ENCODE peak calls at places on chromosomes 7 and 10, in ten cellular contexts. One of them, this sample, is unnamed. For H3K4me1, the result is how much of the 10 kb centered on the place peaks cover.

GRCh38 chr7:1413936-1414639 is 45.2 kb downstream of the MICALL2 start:
- DNase-seq in cardiac muscle cell: no peak
- DNase-seq in Panc1: no peak
- DNase-seq in A549: no peak
- DNase-seq in ovary: no peak
- DNase-seq in heart right ventricle: no peak
- DNase-seq in small intestine: no peak
- DNase-seq in lung: no peak
- DNase-seq in H9: no peak
- DNase-seq in pancreas: no peak
- DNase-seq in this sample: no peak

GRCh38 chr10:60958892-60959601 is 15.1 kb upstream of the RHOBTB1 start:
- DNase-seq in cardiac muscle cell: peak
- DNase-seq in Panc1: no peak
- DNase-seq in A549: no peak
- DNase-seq in ovary: no peak
- DNase-seq in heart right ventricle: no peak
- DNase-seq in small intestine: no peak
- DNase-seq in lung: no peak
- DNase-seq in H9: no peak
- DNase-seq in pancreas: no peak
- DNase-seq in this sample: no peak

GRCh38 chr10:22251751-22252285 is 34.0 kb upstream of the EBLN1 start:
- DNase-seq in cardiac muscle cell: peak
- DNase-seq in Panc1: no peak
- DNase-seq in A549: peak
- DNase-seq in ovary: peak
- DNase-seq in heart right ventricle: peak
- DNase-seq in small intestine: peak
- DNase-seq in lung: peak
- DNase-seq in H9: peak
- DNase-seq in pancreas: peak
- DNase-seq in this sample: no peak

GRCh38 chr10:50561266-50561665 is 62.5 kb downstream of the SGMS1 start:
- DNase-seq in cardiac muscle cell: peak
- DNase-seq in Panc1: no peak
- DNase-seq in A549: no peak
- DNase-seq in ovary: no peak
- DNase-seq in heart right ventricle: no peak
- DNase-seq in small intestine: no peak
- DNase-seq in lung: no peak
- DNase-seq in H9: no peak
- DNase-seq in pancreas: no peak
- DNase-seq in this sample: no peak

GRCh38 chr10:100826983-100827818 is 81.8 kb downstream of the PAX2 start:
- DNase-seq in cardiac muscle cell: no peak
- DNase-seq in Panc1: no peak
- DNase-seq in A549: peak
- DNase-seq in ovary: no peak
- DNase-seq in heart right ventricle: no peak
- DNase-seq in small intestine: peak
- DNase-seq in lung: peak
- DNase-seq in H9: peak
- DNase-seq in pancreas: peak
- DNase-seq in this sample: no peak

GRCh38 chr7:133650067-133650466 is 397.2 kb downstream of the EXOC4 start:
- DNase-seq in cardiac muscle cell: peak
- DNase-seq in Panc1: no peak
- DNase-seq in A549: no peak
- DNase-seq in ovary: no peak
- DNase-seq in heart right ventricle: no peak
- DNase-seq in small intestine: no peak
- DNase-seq in lung: no peak
- DNase-seq in H9: no peak
- DNase-seq in pancreas: no peak
- DNase-seq in this sample: no peak

GRCh38 chr7:41567350-41568114 is 135.4 kb downstream of the INHBA start:
- DNase-seq in cardiac muscle cell: peak
- DNase-seq in Panc1: no peak
- DNase-seq in A549: no peak
- DNase-seq in ovary: no peak
- DNase-seq in heart right ventricle: no peak
- DNase-seq in small intestine: no peak
- DNase-seq in lung: no peak
- DNase-seq in H9: no peak
- DNase-seq in pancreas: no peak
- DNase-seq in this sample: peak

GRCh38 chr7:8442295-8442813 is 8.9 kb downstream of the NXPH1 start:
- DNase-seq in cardiac muscle cell: no peak
- DNase-seq in Panc1: no peak
- DNase-seq in A549: no peak
- DNase-seq in ovary: no peak
- DNase-seq in heart right ventricle: no peak
- DNase-seq in small intestine: no peak
- DNase-seq in lung: no peak
- DNase-seq in H9: no peak
- DNase-seq in pancreas: no peak
- DNase-seq in this sample: no peak

GRCh38 chr10:29588640-29589421 is 45.9 kb downstream of the SVIL start:
- DNase-seq in cardiac muscle cell: peak
- DNase-seq in Panc1: no peak
- DNase-seq in A549: no peak
- DNase-seq in ovary: no peak
- DNase-seq in heart right ventricle: no peak
- DNase-seq in small intestine: no peak
- DNase-seq in lung: peak
- DNase-seq in H9: no peak
- DNase-seq in pancreas: no peak
- DNase-seq in this sample: peak

GRCh38 chr10:29586509-29586908 is 48.3 kb downstream of the SVIL start:
- DNase-seq in cardiac muscle cell: no peak
- DNase-seq in Panc1: no peak
- DNase-seq in A549: no peak
- DNase-seq in ovary: no peak
- DNase-seq in heart right ventricle: no peak
- DNase-seq in small intestine: no peak
- DNase-seq in lung: no peak
- DNase-seq in H9: no peak
- DNase-seq in pancreas: no peak
- DNase-seq in this sample: no peak

GRCh38 chr10:29584436-29584835 is 50.3 kb downstream of the SVIL start:
- DNase-seq in cardiac muscle cell: no peak
- DNase-seq in Panc1: no peak
- DNase-seq in A549: no peak
- DNase-seq in ovary: no peak
- DNase-seq in heart right ventricle: no peak
- DNase-seq in small intestine: no peak
- DNase-seq in lung: peak
- DNase-seq in H9: no peak
- DNase-seq in pancreas: no peak
- DNase-seq in this sample: no peak

GRCh38 chr10:29583674-29584073 is 51.1 kb downstream of the SVIL start:
- DNase-seq in cardiac muscle cell: peak
- DNase-seq in Panc1: no peak
- DNase-seq in A549: no peak
- DNase-seq in ovary: no peak
- DNase-seq in heart right ventricle: no peak
- DNase-seq in small intestine: no peak
- DNase-seq in lung: no peak
- DNase-seq in H9: no peak
- DNase-seq in pancreas: no peak
- DNase-seq in this sample: no peak

DNA sequence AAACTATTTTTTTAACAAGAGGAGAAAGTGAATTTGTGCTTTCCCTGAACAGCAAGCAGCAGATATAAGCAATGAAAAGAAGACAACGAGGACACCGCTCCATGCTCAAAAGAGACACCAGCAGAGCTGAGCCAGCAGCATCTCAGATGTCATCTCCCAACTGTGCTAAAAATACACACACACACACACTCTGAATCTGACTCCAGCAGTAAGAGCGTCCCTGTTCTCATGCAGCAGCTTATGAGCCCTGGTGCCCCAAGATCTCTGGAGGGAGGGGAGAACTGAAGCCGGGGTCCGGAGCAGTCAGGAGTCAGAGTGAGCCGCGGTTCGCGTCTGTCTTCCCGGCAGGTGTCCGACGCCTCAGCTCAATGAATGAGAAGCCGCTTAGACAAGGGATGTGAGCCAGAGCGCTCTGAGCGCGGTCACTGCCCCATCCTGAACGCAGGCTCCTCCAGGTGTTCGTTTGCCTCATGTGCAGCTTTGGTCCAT is 49.2 kb downstream of the SVIL start:
- DNase-seq in cardiac muscle cell: peak
- DNase-seq in Panc1: no peak
- DNase-seq in A549: peak
- DNase-seq in ovary: no peak
- DNase-seq in heart right ventricle: no peak
- DNase-seq in small intestine: no peak
- DNase-seq in lung: peak
- DNase-seq in H9: peak
- DNase-seq in pancreas: no peak
- DNase-seq in this sample: no peak
- H3K4me1 ChIP-seq in cardiac muscle cell: under half
- H3K4me1 ChIP-seq in Panc1: under half
- H3K4me1 ChIP-seq in A549: under half
- H3K4me1 ChIP-seq in ovary: under half
- H3K4me1 ChIP-seq in heart right ventricle: half or more
- H3K4me1 ChIP-seq in small intestine: under half
- H3K4me1 ChIP-seq in lung: under half
- H3K4me1 ChIP-seq in H9: under half
- H3K4me1 ChIP-seq in pancreas: under half
- H3K4me1 ChIP-seq in this sample: under half

GRCh38 chr7:102873470-102874165 is 39.2 kb upstream of the LRRC17 start:
- DNase-seq in cardiac muscle cell: no peak
- DNase-seq in Panc1: no peak
- DNase-seq in A549: no peak
- DNase-seq in ovary: no peak
- DNase-seq in heart right ventricle: no peak
- DNase-seq in small intestine: no peak
- DNase-seq in lung: no peak
- DNase-seq in H9: no peak
- DNase-seq in pancreas: no peak
- DNase-seq in this sample: no peak
- H3K4me1 ChIP-seq in cardiac muscle cell: under half
- H3K4me1 ChIP-seq in Panc1: under half
- H3K4me1 ChIP-seq in A549: half or more
- H3K4me1 ChIP-seq in ovary: under half
- H3K4me1 ChIP-seq in heart right ventricle: under half
- H3K4me1 ChIP-seq in small intestine: under half
- H3K4me1 ChIP-seq in lung: under half
- H3K4me1 ChIP-seq in H9: under half
- H3K4me1 ChIP-seq in pancreas: under half
- H3K4me1 ChIP-seq in this sample: under half

DNA sequence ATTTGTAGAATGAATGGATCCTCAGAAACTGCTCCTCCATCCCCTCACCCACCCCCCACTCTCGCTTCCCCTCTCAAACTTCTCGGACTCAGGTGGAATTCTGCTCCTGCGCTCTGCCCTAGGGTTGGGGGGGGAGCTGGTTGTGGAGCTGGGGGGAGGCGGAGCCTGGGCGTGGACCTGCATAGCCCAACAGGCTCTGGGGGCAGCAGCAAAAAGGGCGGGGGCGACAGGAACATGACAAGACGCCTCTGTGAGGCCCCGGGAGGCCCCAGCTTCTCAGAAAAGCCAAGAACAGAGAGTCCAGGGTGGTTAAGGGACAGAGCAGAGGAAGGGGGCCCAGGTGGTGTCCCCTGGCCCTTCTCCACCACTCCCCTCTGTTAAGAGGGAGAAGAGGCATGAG is 3.5 kb downstream of the TSC22D4 start:
- DNase-seq in cardiac muscle cell: no peak
- DNase-seq in Panc1: no peak
- DNase-seq in A549: no peak
- DNase-seq in ovary: no peak
- DNase-seq in heart right ventricle: peak
- DNase-seq in small intestine: no peak
- DNase-seq in lung: no peak
- DNase-seq in H9: no peak
- DNase-seq in pancreas: no peak
- DNase-seq in this sample: no peak
- H3K4me1 ChIP-seq in cardiac muscle cell: under half
- H3K4me1 ChIP-seq in Panc1: under half
- H3K4me1 ChIP-seq in A549: under half
- H3K4me1 ChIP-seq in ovary: under half
- H3K4me1 ChIP-seq in heart right ventricle: half or more
- H3K4me1 ChIP-seq in small intestine: under half
- H3K4me1 ChIP-seq in lung: under half
- H3K4me1 ChIP-seq in H9: under half
- H3K4me1 ChIP-seq in pancreas: under half
- H3K4me1 ChIP-seq in this sample: under half

GRCh38 chr10:43879742-43880141 is 231.1 kb upstream of the ZNF32 start:
- DNase-seq in cardiac muscle cell: no peak
- DNase-seq in Panc1: no peak
- DNase-seq in A549: no peak
- DNase-seq in ovary: no peak
- DNase-seq in heart right ventricle: no peak
- DNase-seq in small intestine: no peak
- DNase-seq in lung: no peak
- DNase-seq in H9: no peak
- DNase-seq in pancreas: no peak
- DNase-seq in this sample: no peak

GRCh38 chr10:43878386-43878785 is 229.7 kb upstream of the ZNF32 start:
- DNase-seq in cardiac muscle cell: no peak
- DNase-seq in Panc1: no peak
- DNase-seq in A549: no peak
- DNase-seq in ovary: no peak
- DNase-seq in heart right ventricle: peak
- DNase-seq in small intestine: no peak
- DNase-seq in lung: no peak
- DNase-seq in H9: no peak
- DNase-seq in pancreas: no peak
- DNase-seq in this sample: no peak

GRCh38 chr10:43879162-43879561 is 230.5 kb upstream of the ZNF32 start:
- DNase-seq in cardiac muscle cell: no peak
- DNase-seq in Panc1: no peak
- DNase-seq in A549: no peak
- DNase-seq in ovary: no peak
- DNase-seq in heart right ventricle: no peak
- DNase-seq in small intestine: no peak
- DNase-seq in lung: no peak
- DNase-seq in H9: no peak
- DNase-seq in pancreas: no peak
- DNase-seq in this sample: no peak

GRCh38 chr10:43874984-43875383 is 226.3 kb upstream of the ZNF32 start:
- DNase-seq in cardiac muscle cell: no peak
- DNase-seq in Panc1: no peak
- DNase-seq in A549: no peak
- DNase-seq in ovary: no peak
- DNase-seq in heart right ventricle: no peak
- DNase-seq in small intestine: no peak
- DNase-seq in lung: no peak
- DNase-seq in H9: no peak
- DNase-seq in pancreas: no peak
- DNase-seq in this sample: no peak

DNA sequence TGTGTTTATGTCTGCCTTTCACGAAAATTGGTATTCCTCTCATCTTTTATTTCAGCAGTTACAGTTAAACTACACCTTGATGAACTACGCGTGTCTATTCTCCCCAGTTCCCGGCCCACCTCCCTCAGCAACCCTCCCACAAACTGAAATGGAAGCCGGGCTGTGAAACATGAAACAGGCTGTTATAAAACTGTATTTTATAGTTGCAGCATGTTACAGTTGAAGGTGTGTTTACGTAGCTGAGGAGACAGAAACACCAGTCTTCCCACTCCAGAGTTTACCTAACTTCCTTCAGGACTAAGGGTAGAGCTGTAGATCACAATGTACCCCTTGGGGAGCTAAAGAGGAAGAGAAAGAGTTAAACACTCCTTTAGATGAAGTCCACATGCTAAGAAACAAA is 228.3 kb upstream of the ZNF32 start:
- DNase-seq in cardiac muscle cell: no peak
- DNase-seq in Panc1: no peak
- DNase-seq in A549: no peak
- DNase-seq in ovary: no peak
- DNase-seq in heart right ventricle: no peak
- DNase-seq in small intestine: no peak
- DNase-seq in lung: no peak
- DNase-seq in H9: no peak
- DNase-seq in pancreas: no peak
- DNase-seq in this sample: no peak
- H3K4me1 ChIP-seq in cardiac muscle cell: under half
- H3K4me1 ChIP-seq in Panc1: under half
- H3K4me1 ChIP-seq in A549: under half
- H3K4me1 ChIP-seq in ovary: under half
- H3K4me1 ChIP-seq in heart right ventricle: under half
- H3K4me1 ChIP-seq in small intestine: under half
- H3K4me1 ChIP-seq in lung: under half
- H3K4me1 ChIP-seq in H9: under half
- H3K4me1 ChIP-seq in pancreas: under half
- H3K4me1 ChIP-seq in this sample: under half

This sample was measured in trophoblast cell.